ENCODE peak calls at places on chromosomes 12 and 14, in eight cellular contexts. A, B, S, G, Y, K, R and W are unnamed samples. For H3K4me1, the result is how much of the 10 kb centered on the place peaks cover.

GRCh38 chr14:66636240-66636639 is 128.3 kb downstream of the GPHN start:
- DNase-seq in A (no peak), B (no peak), S (no peak), G (no peak), Y (no peak), K (no peak), R (no peak), W (no peak)

GRCh38 chr12:2431810-2432209 is 363.0 kb upstream of the FKBP4 start:
- DNase-seq in A (no peak), B (no peak), S (peak), G (no peak), Y (no peak), K (peak), R (no peak), W (no peak)

GRCh38 chr12:9760699-9761406 is at the start of gene CD69:
- DNase-seq in A (no peak), B (no peak), S (peak), G (no peak), Y (no peak), K (no peak), R (no peak), W (peak)

GRCh38 chr14:89417469-89418225 is 614 bp upstream of the FOXN3 start:
- DNase-seq in A (peak), B (peak), S (peak), G (peak), Y (peak), K (peak), R (peak), W (peak)

GRCh38 chr12:124695861-124696260 is 128.4 kb upstream of the NCOR2 start:
- DNase-seq in A (peak), B (no peak), S (no peak), G (no peak), Y (no peak), K (no peak), R (no peak), W (no peak)

GRCh38 chr12:57092529-57092862 is 3.6 kb downstream of the NAB2 start:
- DNase-seq in A (no peak), B (no peak), S (no peak), G (no peak), Y (no peak), K (no peak), R (no peak), W (no peak)

GRCh38 chr14:103871596-103872480 is 24.5 kb upstream of the PPP1R13B start:
- DNase-seq in A (peak), B (peak), S (peak), G (peak), Y (peak), K (peak), R (peak), W (peak)

GRCh38 chr14:37197421-37198272 is at the start of gene MIPOL1:
- DNase-seq in A (peak), B (peak), S (peak), G (peak), Y (peak), K (peak), R (peak), W (no peak)

GRCh38 chr12:113065126-113066007 is 8.8 kb downstream of the DTX1 start:
- DNase-seq in A (peak), B (no peak), S (no peak), G (no peak), Y (no peak), K (no peak), R (no peak), W (no peak)

GRCh38 chr14:66359500-66359899 is 126.7 kb upstream of the CCDC196 start:
- DNase-seq in A (peak), B (no peak), S (no peak), G (no peak), Y (no peak), K (no peak), R (no peak), W (no peak)

GRCh38 chr14:49607583-49607982 is 8.8 kb downstream of the LRR1 start:
- DNase-seq in A (no peak), B (no peak), S (no peak), G (no peak), Y (no peak), K (no peak), R (no peak), W (no peak)

GRCh38 chr12:78229491-78230209 is 399.0 kb downstream of the NAV3 start:
- DNase-seq in A (peak), B (no peak), S (peak), G (no peak), Y (no peak), K (no peak), R (no peak), W (no peak)

GRCh38 chr14:92783813-92784431 is 10.2 kb upstream of the GOLGA5 start:
- DNase-seq in A (peak), B (no peak), S (peak), G (no peak), Y (no peak), K (no peak), R (no peak), W (no peak)

GRCh38 chr14:90375934-90376333 is 20.9 kb upstream of the CALM1 start:
- DNase-seq in A (no peak), B (no peak), S (no peak), G (no peak), Y (no peak), K (no peak), R (no peak), W (no peak)

GRCh38 chr12:67475725-67476124 is 172.8 kb upstream of the DYRK2 start:
- DNase-seq in A (no peak), B (no peak), S (no peak), G (no peak), Y (no peak), K (no peak), R (no peak), W (no peak)

GRCh38 chr12:52004042-52004648 is 2.6 kb upstream of the TAMALIN start:
- DNase-seq in A (peak), B (no peak), S (peak), G (no peak), Y (peak), K (peak), R (peak), W (no peak)

GRCh38 chr12:15741082-15741481 is 48.1 kb downstream of the EPS8 start:
- DNase-seq in A (no peak), B (no peak), S (no peak), G (no peak), Y (no peak), K (no peak), R (no peak), W (no peak)

DNA sequence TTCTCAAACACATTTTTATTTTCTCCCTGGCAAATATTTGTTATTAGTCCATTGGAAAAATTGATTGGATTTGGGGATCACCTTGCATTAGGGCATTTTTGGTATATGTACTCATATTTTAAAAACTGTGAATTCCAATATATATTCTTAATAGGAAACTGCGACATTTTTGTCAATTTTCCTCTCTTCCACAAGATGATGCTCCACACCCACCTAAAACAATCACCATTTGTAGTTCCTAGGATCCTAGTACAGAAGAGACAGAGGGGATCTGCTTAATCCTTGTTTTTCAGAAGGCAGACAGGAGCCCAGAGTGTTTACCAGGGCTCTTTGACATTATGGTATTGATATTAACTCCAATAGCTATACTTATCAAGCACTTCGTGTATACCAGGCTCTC is 22.8 kb upstream of the OASL start:
- DNase-seq in A (no peak), B (no peak), S (no peak), G (no peak), Y (no peak), K (no peak), R (no peak), W (no peak)
- TF ChIP-seq CTCF in A (peak), B (no peak), S (no peak), G (peak), Y (no peak), K (no peak), R (no peak), W (no peak)

GRCh38 chr12:27055966-27056365 is 26.4 kb downstream of the C12orf71 start:
- DNase-seq in A (no peak), B (no peak), S (no peak), G (no peak), Y (no peak), K (no peak), R (no peak), W (no peak)
- H3K4me1 ChIP-seq in A (under half), B (under half), S (under half), G (under half), Y (under half), K (under half), R (under half), W (under half)

GRCh38 chr12:4830568-4830967 is 79.1 kb upstream of the KCNA1 start:
- DNase-seq in A (no peak), B (no peak), S (no peak), G (no peak), Y (no peak), K (no peak), R (no peak), W (no peak)
- H3K4me3 ChIP-seq in A (no peak), B (no peak), S (no peak), G (no peak), Y (no peak), K (no peak), R (no peak), W (no peak)

GRCh38 chr12:101793401-101793800 is 37.4 kb downstream of the GNPTAB start:
- DNase-seq in A (no peak), B (no peak), S (no peak), G (no peak), Y (no peak), K (no peak), R (no peak), W (no peak)

GRCh38 chr12:101789171-101789570 is 41.6 kb downstream of the GNPTAB start:
- DNase-seq in A (no peak), B (no peak), S (no peak), G (no peak), Y (no peak), K (no peak), R (no peak), W (no peak)

GRCh38 chr12:101794574-101794973 is 36.2 kb downstream of the GNPTAB start:
- DNase-seq in A (no peak), B (no peak), S (no peak), G (no peak), Y (no peak), K (no peak), R (no peak), W (no peak)

GRCh38 chr12:101795013-101795412 is 35.7 kb downstream of the GNPTAB start:
- DNase-seq in A (no peak), B (no peak), S (no peak), G (no peak), Y (no peak), K (no peak), R (no peak), W (no peak)

GRCh38 chr12:101792046-101792931 is 38.5 kb downstream of the GNPTAB start:
- DNase-seq in A (no peak), B (no peak), S (no peak), G (no peak), Y (no peak), K (no peak), R (no peak), W (no peak)
- TF ChIP-seq CTCF in A (peak), B (no peak), S (peak), G (peak), Y (no peak), K (no peak), R (peak), W (no peak)

GRCh38 chr14:95499354-95499750 is 17.1 kb downstream of the SYNE3 start:
- DNase-seq in A (no peak), B (no peak), S (no peak), G (no peak), Y (no peak), K (no peak), R (no peak), W (no peak)
- H3K4me1 ChIP-seq in A (under half), B (under half), S (half or more), G (under half), Y (half or more), K (under half), R (under half), W (under half)

DNA sequence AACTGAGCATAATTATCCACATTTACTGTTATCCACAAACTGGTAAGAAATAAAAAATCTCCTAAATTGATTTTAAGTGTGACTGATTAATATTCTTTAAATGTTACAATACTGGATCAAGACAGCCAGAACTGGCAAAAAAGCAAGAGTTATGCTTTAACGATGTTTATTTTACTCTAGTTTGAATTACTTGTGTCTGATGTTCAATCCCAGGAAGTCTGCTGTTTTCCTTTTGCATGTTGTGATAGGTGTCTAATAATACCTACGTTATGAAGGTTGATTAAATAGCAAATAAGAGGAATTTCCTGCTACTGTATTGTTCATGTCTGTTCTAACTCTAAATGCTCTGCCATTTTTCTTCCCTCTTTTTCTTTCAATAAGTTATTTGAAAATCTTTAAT is 34.4 kb upstream of the OTOGL start:
- DNase-seq in A (no peak), B (no peak), S (no peak), G (no peak), Y (no peak), K (no peak), R (no peak), W (no peak)
- H3K4me3 ChIP-seq in A (no peak), B (no peak), S (no peak), G (no peak), Y (no peak), K (no peak), R (no peak), W (no peak)

GRCh38 chr12:96063046-96063445 is 27.7 kb upstream of the LTA4H start:
- DNase-seq in A (no peak), B (no peak), S (no peak), G (no peak), Y (no peak), K (no peak), R (no peak), W (no peak)
- TF ChIP-seq CTCF in A (peak), B (no peak), S (no peak), G (no peak), Y (peak), K (no peak), R (no peak), W (no peak)

GRCh38 chr12:32499048-32499447 is 99.7 kb downstream of the FGD4 start:
- DNase-seq in A (peak), B (no peak), S (no peak), G (no peak), Y (peak), K (no peak), R (no peak), W (no peak)
- H3K4me1 ChIP-seq in A (under half), B (under half), S (under half), G (under half), Y (half or more), K (under half), R (under half), W (under half)

GRCh38 chr12:114672817-114673168 is 11.2 kb downstream of the TBX3 start:
- DNase-seq in A (no peak), B (no peak), S (no peak), G (peak), Y (no peak), K (no peak), R (no peak), W (no peak)
- H3K4me3 ChIP-seq in A (peak), B (no peak), S (no peak), G (no peak), Y (peak), K (peak), R (no peak), W (no peak)